ENCODE peak calls at places on chromosome 11, in five cellular contexts. D is left ventricle myocardium inferior, W is heart right ventricle, A is heart left ventricle, K is NB4. V is an unnamed sample.

GRCh38 chr11:84854498-84854880 is 772.7 kb downstream of the DLG2 start:
- DNase-seq in D (no peak), W (no peak), A (no peak), K (no peak), V (no peak)

GRCh38 chr11:132588366-132588765 is 943.9 kb downstream of the OPCML start:
- DNase-seq in D (no peak), W (no peak), A (no peak), K (no peak), V (no peak)

GRCh38 chr11:93857413-93858185 is 7.2 kb upstream of the VSTM5 start:
- DNase-seq in D (no peak), W (no peak), A (no peak), K (no peak), V (no peak)

GRCh38 chr11:122505304-122506006 is 150.1 kb upstream of the UBASH3B start:
- DNase-seq in D (peak), W (peak), A (peak), K (peak), V (peak)

GRCh38 chr11:111086058-111086457 is 159.5 kb upstream of the POU2AF2 start:
- DNase-seq in D (no peak), W (no peak), A (no peak), K (no peak), V (no peak)

GRCh38 chr11:65854871-65855837 is 2.8 kb downstream of the CFL1 start:
- DNase-seq in D (no peak), W (no peak), A (no peak), K (no peak), V (no peak)

GRCh38 chr11:117143390-117143789 is 697 bp upstream of the PAFAH1B2 start:
- DNase-seq in D (peak), W (peak), A (peak), K (peak), V (peak)

GRCh38 chr11:5564259-5565019 is 16.1 kb upstream of the OR52H1 start:
- DNase-seq in D (no peak), W (no peak), A (no peak), K (peak), V (no peak)

GRCh38 chr11:74468058-74468457 is 709 bp upstream of the KCNE3 start:
- DNase-seq in D (no peak), W (no peak), A (no peak), K (peak), V (no peak)
- H3K4me3 ChIP-seq in D (peak), W (no peak), A (no peak), K (peak), V (no peak)

GRCh38 chr11:35617316-35617686 is 959 bp upstream of the FJX1 start:
- DNase-seq in D (no peak), W (no peak), A (no peak), K (no peak), V (no peak)

GRCh38 chr11:35619754-35620640 is 1.7 kb downstream of the FJX1 start:
- DNase-seq in D (peak), W (peak), A (peak), K (no peak), V (peak)

GRCh38 chr11:35619030-35619753 is 932 bp downstream of the FJX1 start:
- DNase-seq in D (peak), W (no peak), A (peak), K (no peak), V (peak)

GRCh38 chr11:35617687-35618496 is at the start of gene FJX1:
- DNase-seq in D (peak), W (peak), A (peak), K (peak), V (peak)

GRCh38 chr11:35618497-35619029 is 303 bp downstream of the FJX1 start:
- DNase-seq in D (peak), W (peak), A (peak), K (peak), V (peak)
- TF ChIP-seq CTCF in D (peak), W (peak), A (no peak), K (no peak), V (no peak)

GRCh38 chr11:109229682-109230081 is 192.3 kb upstream of the C11orf87 start:
- DNase-seq in D (no peak), W (no peak), A (no peak), K (no peak), V (no peak)
- H3K4me3 ChIP-seq in D (no peak), W (no peak), A (no peak), K (no peak), V (no peak)

GRCh38 chr11:63961608-63962412 is 12.6 kb upstream of the COX8A start:
- DNase-seq in D (peak), W (no peak), A (no peak), K (peak), V (peak)

GRCh38 chr11:63970902-63971301 is 3.5 kb upstream of the COX8A start:
- DNase-seq in D (no peak), W (no peak), A (no peak), K (peak), V (no peak)

DNA sequence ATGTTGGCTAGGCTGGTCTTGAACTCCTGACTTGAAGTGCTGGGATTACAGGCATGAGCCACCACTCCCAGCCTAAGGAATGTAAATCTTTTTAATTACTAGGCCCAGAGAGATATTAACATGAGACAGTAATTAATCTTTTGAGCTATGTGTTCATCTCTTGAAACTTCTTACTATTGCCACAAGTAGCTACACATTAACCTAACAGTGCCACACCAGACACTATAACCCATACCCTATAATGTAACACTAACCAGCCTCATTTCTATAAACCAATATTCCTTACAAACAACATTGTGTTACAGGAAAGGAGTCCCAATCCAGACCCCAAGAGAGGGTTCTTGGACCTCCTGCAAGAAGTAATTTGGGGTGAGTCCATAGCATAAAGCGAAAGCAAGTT is 8.0 kb upstream of the COX8A start:
- DNase-seq in D (no peak), W (no peak), A (no peak), K (no peak), V (no peak)
- TF ChIP-seq CTCF in D (no peak), W (no peak), A (no peak), K (no peak), V (no peak)

GRCh38 chr11:126477526-126478275 is 122.2 kb downstream of the ST3GAL4 start:
- DNase-seq in D (no peak), W (no peak), A (no peak), K (peak), V (no peak)
- H3K4me3 ChIP-seq in D (no peak), W (no peak), A (no peak), K (no peak), V (no peak)

DNA sequence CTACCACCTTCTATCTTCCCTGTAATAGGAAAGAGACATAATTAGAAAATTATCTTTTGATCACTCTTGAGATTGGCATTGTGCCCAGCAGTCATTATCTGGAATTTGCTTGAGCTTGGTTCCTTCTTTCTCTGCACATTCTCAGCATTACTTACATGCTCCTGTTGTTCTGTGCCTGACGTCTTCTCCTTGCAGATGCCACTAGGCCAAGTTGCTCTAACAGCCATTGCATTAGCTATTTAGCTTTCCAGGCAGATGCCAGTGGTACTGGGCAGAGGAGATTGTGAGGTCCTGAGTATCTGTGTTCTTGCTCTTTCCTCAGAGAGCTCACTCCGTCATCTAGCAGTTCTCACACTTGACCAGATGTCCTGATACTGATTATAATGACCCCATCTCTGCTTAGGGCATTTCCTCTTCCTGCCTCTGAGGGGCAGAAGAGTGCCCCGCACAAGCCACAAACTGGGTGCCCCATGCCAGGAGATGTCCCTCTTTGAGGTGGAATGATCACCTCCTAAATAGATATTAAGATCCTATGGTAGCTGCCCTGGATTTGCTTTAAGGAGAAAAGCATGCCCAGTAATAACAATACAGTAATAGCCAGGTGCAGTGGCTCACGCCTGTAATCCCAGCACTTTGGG is 30.7 kb downstream of the ARHGAP1 start:
- DNase-seq in D (no peak), W (no peak), A (no peak), K (peak), V (no peak)
- TF ChIP-seq CTCF in D (peak), W (peak), A (peak), K (peak), V (no peak)

DNA sequence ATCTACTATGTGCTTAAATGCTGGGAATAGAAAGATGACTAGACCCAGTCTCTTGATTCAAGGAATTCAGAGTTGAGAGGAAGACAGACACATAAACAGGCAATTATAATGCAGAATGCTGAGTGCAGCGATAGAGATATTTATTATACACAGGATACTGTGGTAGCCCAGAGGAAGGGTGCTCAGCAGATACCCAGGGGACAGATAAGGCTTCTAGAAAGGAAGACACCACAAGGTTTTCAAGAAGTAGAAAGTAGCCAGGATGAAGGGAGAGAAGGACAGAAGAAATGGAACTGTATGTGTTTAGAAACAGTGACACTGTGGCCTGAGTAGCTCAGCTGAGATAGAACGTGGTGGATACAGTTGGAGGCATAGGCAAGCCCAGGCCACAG is 79.4 kb upstream of the NNMT start:
- DNase-seq in D (no peak), W (no peak), A (no peak), K (no peak), V (no peak)
- H3K4me3 ChIP-seq in D (no peak), W (no peak), A (no peak), K (no peak), V (no peak)

DNA sequence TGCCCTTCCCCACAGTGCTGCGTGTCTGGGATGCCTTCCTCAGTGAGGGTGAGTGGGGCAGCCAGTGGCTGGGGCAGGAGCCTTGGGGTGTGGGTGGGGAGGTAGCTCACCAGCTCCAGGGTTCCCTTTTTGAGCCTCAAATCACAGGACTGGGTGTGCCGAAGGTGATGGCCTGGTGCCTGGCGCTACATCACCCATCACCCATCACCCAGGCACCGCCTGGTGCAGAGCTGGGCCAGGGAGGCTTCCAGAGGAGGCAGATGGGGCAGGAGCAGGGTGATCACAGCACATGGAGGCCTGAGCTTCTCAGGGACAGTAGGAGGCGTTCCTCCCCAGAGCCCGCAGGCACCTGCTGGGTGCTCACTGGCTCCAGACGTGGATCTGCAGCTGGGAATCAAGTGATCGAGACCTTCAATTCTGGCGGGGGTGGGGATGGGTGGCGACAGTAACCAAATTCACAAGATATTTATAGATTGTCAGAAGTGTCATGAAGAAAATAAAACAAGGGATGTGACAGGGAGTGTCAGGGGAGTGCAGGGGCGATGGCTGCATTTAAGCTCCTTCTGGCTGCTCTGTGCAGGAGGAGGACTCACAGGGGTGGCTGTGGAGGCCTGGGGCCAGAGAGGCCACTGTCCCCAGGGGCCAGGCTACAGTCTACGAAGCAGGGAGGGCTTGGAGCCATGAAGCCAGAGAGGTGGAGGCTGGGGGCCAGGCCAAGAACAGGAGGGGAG is 3.3 kb downstream of the TBC1D10C start:
- DNase-seq in D (no peak), W (no peak), A (no peak), K (no peak), V (no peak)
- TF ChIP-seq CTCF in D (no peak), W (no peak), A (no peak), K (no peak), V (no peak)